ENCODE peak calls at places on chromosomes 11 and 22, in nine cellular contexts. Q is fibroblast of the aortic adventitia, H is tibial artery, C is B cell, N is PC-9, G is kidney epithelial cell, S is HT-29, O is T1000, K is cardiac fibroblast. E is an unnamed sample.
A peak's percentile ranks its signal among the peaks of the same experiment; 100 is the strongest.

GRCh38 chr11:45556851-45557707 is 108.3 kb downstream of the CHST1 start:
- DNase-seq in K (peak; percentile 92), C (no peak), O (no peak), H (no peak), Q (peak; percentile 29), N (no peak), G (no peak), S (no peak), E (no peak)

GRCh38 chr22:30880181-30880601 is 88.4 kb downstream of the MORC2 start:
- DNase-seq in C (no peak), G (no peak), S (no peak), K (no peak), O (no peak), Q (no peak), H (no peak), N (no peak), E (no peak)

GRCh38 chr11:111911563-111912401 is at the start of gene CRYAB:
- DNase-seq in C (no peak), O (peak; percentile 42), N (peak; percentile 53), G (peak; percentile 99), Q (peak; percentile 89), S (no peak), K (peak; percentile 92), H (peak; percentile 96), E (peak; percentile 25)

GRCh38 chr11:113681282-113681681 is 24.8 kb downstream of the TMPRSS5 start:
- DNase-seq in Q (no peak), K (no peak), G (no peak), C (no peak), N (no peak), H (no peak), S (no peak), O (no peak), E (no peak)

GRCh38 chr22:19852177-19852781 is 2.4 kb downstream of the GNB1L start:
- DNase-seq in N (no peak), O (no peak), H (peak; percentile 19), K (no peak), C (peak; percentile 16), G (no peak), Q (no peak), S (no peak), E (no peak)

GRCh38 chr11:131300304-131300703 is 70.1 kb upstream of the NTM start:
- DNase-seq in G (no peak), S (no peak), Q (no peak), O (no peak), N (no peak), C (no peak), H (no peak), K (no peak), E (no peak)

GRCh38 chr11:202490-202889 is 4.7 kb downstream of the BET1L start:
- DNase-seq in G (no peak), K (no peak), S (no peak), H (no peak), O (no peak), Q (no peak), N (no peak), C (no peak), E (no peak)

GRCh38 chr11:87809256-87809655 is 366.0 kb downstream of the RAB38 start:
- DNase-seq in K (no peak), S (no peak), C (no peak), O (no peak), Q (no peak), G (no peak), N (no peak), H (no peak), E (no peak)

GRCh38 chr11:44730775-44731174 is 4.0 kb downstream of the TSPAN18 start:
- DNase-seq in C (no peak), K (no peak), S (no peak), N (no peak), O (no peak), Q (no peak), G (no peak), H (no peak), E (no peak)

GRCh38 chr11:132052904-132053303 is 682.5 kb downstream of the NTM start:
- DNase-seq in N (no peak), S (no peak), Q (no peak), G (no peak), H (no peak), O (no peak), C (no peak), K (no peak), E (no peak)

GRCh38 chr22:22771696-22772377 is 115.8 kb upstream of the IGLL5 start:
- DNase-seq in O (no peak), G (no peak), H (no peak), C (no peak), N (no peak), Q (no peak), K (no peak), S (no peak), E (no peak)

GRCh38 chr11:46677991-46678740 is 22.3 kb downstream of the ARHGAP1 start:
- DNase-seq in H (no peak), C (no peak), G (no peak), K (no peak), N (no peak), S (no peak), O (no peak), Q (no peak), E (no peak)

GRCh38 chr11:107719062-107719461 is 7.2 kb upstream of the SLN start:
- DNase-seq in H (no peak), C (no peak), O (no peak), Q (no peak), K (no peak), N (no peak), G (no peak), S (no peak), E (no peak)

GRCh38 chr11:97202613-97203292 is 812.9 kb downstream of the JRKL start:
- DNase-seq in C (no peak), S (no peak), K (no peak), N (no peak), O (no peak), Q (no peak), G (no peak), H (no peak), E (no peak)

GRCh38 chr22:33477131-33478111 is 419.2 kb upstream of the SYN3 start:
- DNase-seq in N (no peak), Q (no peak), O (no peak), S (no peak), G (no peak), K (no peak), H (no peak), C (no peak), E (no peak)

GRCh38 chr11:44030996-44031395 is 16.8 kb upstream of the ACCSL start:
- DNase-seq in G (no peak), K (no peak), Q (no peak), N (no peak), O (no peak), C (no peak), S (no peak), H (no peak), E (no peak)

GRCh38 chr22:20086101-20086599 is 6.1 kb downstream of the DGCR8 start:
- DNase-seq in O (no peak), C (no peak), G (no peak), Q (no peak), H (no peak), K (no peak), S (no peak), N (no peak), E (no peak)

GRCh38 chr11:59753650-59754493 is 1.3 kb upstream of the STX3 start:
- DNase-seq in G (no peak), Q (peak; percentile 79), H (peak; percentile 89), N (peak; percentile 68), S (peak; percentile 94), C (peak; percentile 88), K (peak; percentile 82), O (peak; percentile 60), E (peak; percentile 86)

GRCh38 chr11:32874144-32874543 is 18.5 kb upstream of the QSER1 start:
- DNase-seq in Q (no peak), O (no peak), S (no peak), H (no peak), C (no peak), K (no peak), N (no peak), G (no peak), E (no peak)

GRCh38 chr11:79466411-79466810 is 25.6 kb upstream of the TENM4 start:
- DNase-seq in S (no peak), G (peak; percentile 47), K (peak; percentile 17), H (no peak), Q (peak; percentile 64), C (no peak), N (no peak), O (no peak), E (no peak)

GRCh38 chr11:47846998-47847397 is 1.2 kb downstream of the NUP160 start:
- DNase-seq in Q (no peak), N (no peak), O (no peak), S (no peak), K (no peak), H (no peak), C (no peak), G (no peak), E (no peak)

GRCh38 chr11:41446566-41446965 is 12.9 kb downstream of the LRRC4C start:
- DNase-seq in N (no peak), S (no peak), K (no peak), C (no peak), H (no peak), Q (no peak), O (no peak), G (no peak), E (no peak)

GRCh38 chr11:121711900-121712424 is 259.2 kb upstream of the SORL1-AS1 start:
- DNase-seq in C (no peak), G (no peak), K (peak; percentile 6), S (no peak), Q (peak; percentile 33), N (no peak), O (no peak), H (no peak), E (no peak)

GRCh38 chr11:120034881-120035620 is 102.9 kb downstream of the TRIM29 start:
- DNase-seq in G (no peak), Q (no peak), C (no peak), S (no peak), K (no peak), H (no peak), O (no peak), N (no peak), E (no peak)